ENCODE peak calls at places on chromosomes 5 and 9, in five cellular contexts. One of them, this sample, is unnamed.

GRCh38 chr5:6711409-6712135 is 1.7 kb upstream of the TENT4A start:
- DNase-seq in K562: no peak
- DNase-seq in HepG2: no peak
- DNase-seq in GM12878: no peak
- DNase-seq in H1: no peak
- DNase-seq in this sample: no peak

GRCh38 chr9:122356627-122357026 is 14.2 kb upstream of the PTGS1 start:
- DNase-seq in K562: no peak
- DNase-seq in HepG2: no peak
- DNase-seq in GM12878: no peak
- DNase-seq in H1: no peak
- DNase-seq in this sample: peak

GRCh38 chr9:385818-386398 is 171.2 kb downstream of the DOCK8 start:
- DNase-seq in K562: peak
- DNase-seq in HepG2: peak
- DNase-seq in GM12878: no peak
- DNase-seq in H1: no peak
- DNase-seq in this sample: peak

GRCh38 chr9:113992994-113993393 is 85.1 kb downstream of the AMBP start:
- DNase-seq in K562: no peak
- DNase-seq in HepG2: no peak
- DNase-seq in GM12878: no peak
- DNase-seq in H1: no peak
- DNase-seq in this sample: no peak

GRCh38 chr9:134326754-134327526 is 685 bp downstream of the RXRA start:
- DNase-seq in K562: peak
- DNase-seq in HepG2: no peak
- DNase-seq in GM12878: no peak
- DNase-seq in H1: no peak
- DNase-seq in this sample: peak

GRCh38 chr5:126044111-126044668 is 379.0 kb upstream of the GRAMD2B start:
- DNase-seq in K562: no peak
- DNase-seq in HepG2: no peak
- DNase-seq in GM12878: no peak
- DNase-seq in H1: no peak
- DNase-seq in this sample: no peak

GRCh38 chr9:131697097-131697496 is 42.8 kb downstream of the RAPGEF1 start:
- DNase-seq in K562: no peak
- DNase-seq in HepG2: no peak
- DNase-seq in GM12878: no peak
- DNase-seq in H1: no peak
- DNase-seq in this sample: peak

GRCh38 chr9:21585756-21586752 is 103.9 kb upstream of the IFNE start:
- DNase-seq in K562: no peak
- DNase-seq in HepG2: no peak
- DNase-seq in GM12878: no peak
- DNase-seq in H1: no peak
- DNase-seq in this sample: no peak

GRCh38 chr5:107744418-107745330 is 73.9 kb upstream of the EFNA5 start:
- DNase-seq in K562: no peak
- DNase-seq in HepG2: no peak
- DNase-seq in GM12878: no peak
- DNase-seq in H1: peak
- DNase-seq in this sample: peak

GRCh38 chr9:113616716-113617496 is 153.4 kb downstream of the RGS3 start:
- DNase-seq in K562: no peak
- DNase-seq in HepG2: no peak
- DNase-seq in GM12878: no peak
- DNase-seq in H1: no peak
- DNase-seq in this sample: no peak

GRCh38 chr9:135554718-135555117 is 6.8 kb upstream of the PAEP start:
- DNase-seq in K562: no peak
- DNase-seq in HepG2: no peak
- DNase-seq in GM12878: no peak
- DNase-seq in H1: no peak
- DNase-seq in this sample: no peak

GRCh38 chr9:78566948-78567675 is 270.2 kb downstream of the PSAT1 start:
- DNase-seq in K562: no peak
- DNase-seq in HepG2: no peak
- DNase-seq in GM12878: no peak
- DNase-seq in H1: no peak
- DNase-seq in this sample: no peak

GRCh38 chr9:19999491-20000057 is 210.7 kb upstream of the SLC24A2 start:
- DNase-seq in K562: no peak
- DNase-seq in HepG2: no peak
- DNase-seq in GM12878: peak
- DNase-seq in H1: no peak
- DNase-seq in this sample: no peak

GRCh38 chr5:94853122-94853521 is 234.7 kb downstream of the SLF1 start:
- DNase-seq in K562: no peak
- DNase-seq in HepG2: no peak
- DNase-seq in GM12878: no peak
- DNase-seq in H1: no peak
- DNase-seq in this sample: peak

GRCh38 chr9:113299800-113300292 is 3.3 kb downstream of the RNF183 start:
- DNase-seq in K562: peak
- DNase-seq in HepG2: no peak
- DNase-seq in GM12878: no peak
- DNase-seq in H1: no peak
- DNase-seq in this sample: no peak

GRCh38 chr9:120363697-120364096 is 216.3 kb downstream of the CDK5RAP2 start:
- DNase-seq in K562: no peak
- DNase-seq in HepG2: no peak
- DNase-seq in GM12878: no peak
- DNase-seq in H1: no peak
- DNase-seq in this sample: no peak

GRCh38 chr9:107438211-107439030 is 51.1 kb downstream of the KLF4 start:
- DNase-seq in K562: no peak
- DNase-seq in HepG2: no peak
- DNase-seq in GM12878: no peak
- DNase-seq in H1: peak
- DNase-seq in this sample: peak

GRCh38 chr9:102244916-102245315 is 506.5 kb upstream of the GRIN3A start:
- DNase-seq in K562: no peak
- DNase-seq in HepG2: no peak
- DNase-seq in GM12878: no peak
- DNase-seq in H1: no peak
- DNase-seq in this sample: no peak

GRCh38 chr9:19720374-19720773 is 68.5 kb downstream of the SLC24A2 start:
- DNase-seq in K562: no peak
- DNase-seq in HepG2: peak
- DNase-seq in GM12878: no peak
- DNase-seq in H1: no peak
- DNase-seq in this sample: peak

GRCh38 chr9:94867281-94867841 is 140.9 kb downstream of the AOPEP start:
- DNase-seq in K562: peak
- DNase-seq in HepG2: peak
- DNase-seq in GM12878: no peak
- DNase-seq in H1: no peak
- DNase-seq in this sample: peak

GRCh38 chr9:78654324-78654723 is 357.4 kb downstream of the PSAT1 start:
- DNase-seq in K562: no peak
- DNase-seq in HepG2: no peak
- DNase-seq in GM12878: no peak
- DNase-seq in H1: no peak
- DNase-seq in this sample: no peak

GRCh38 chr9:110463499-110463898 is 116.0 kb downstream of the SVEP1 start:
- DNase-seq in K562: no peak
- DNase-seq in HepG2: no peak
- DNase-seq in GM12878: no peak
- DNase-seq in H1: no peak
- DNase-seq in this sample: no peak
- TF ChIP-seq EZH2 in K562: no peak
- TF ChIP-seq EZH2 in HepG2: no peak
- TF ChIP-seq EZH2 in GM12878: no peak
- TF ChIP-seq EZH2 in H1: no peak
- TF ChIP-seq EZH2 in this sample: no peak

DNA sequence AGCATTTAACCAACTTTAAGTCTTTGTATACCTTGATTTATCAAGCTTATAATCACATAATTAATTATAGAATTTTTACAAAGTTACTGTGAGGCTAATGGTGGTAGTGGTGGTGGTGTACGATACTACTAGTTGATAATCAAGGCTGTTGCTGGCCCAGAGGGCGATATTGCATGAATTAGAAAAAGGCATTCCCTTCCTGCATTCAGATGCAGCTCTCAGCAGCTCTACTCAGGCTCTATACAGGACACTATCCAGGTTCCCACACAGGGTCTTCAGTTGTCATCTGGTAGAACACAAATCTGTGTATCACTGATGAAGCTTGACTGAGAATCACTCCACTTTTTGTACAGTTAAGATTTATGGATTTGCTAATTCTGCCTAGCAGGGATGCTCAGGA is 562.8 kb upstream of the C9orf72 start:
- DNase-seq in K562: no peak
- DNase-seq in HepG2: no peak
- DNase-seq in GM12878: no peak
- DNase-seq in H1: no peak
- DNase-seq in this sample: peak
- TF ChIP-seq CREB1 in K562: no peak
- TF ChIP-seq CREB1 in HepG2: no peak
- TF ChIP-seq CREB1 in GM12878: no peak
- TF ChIP-seq CREB1 in H1: no peak
- TF ChIP-seq CREB1 in this sample: no peak

DNA sequence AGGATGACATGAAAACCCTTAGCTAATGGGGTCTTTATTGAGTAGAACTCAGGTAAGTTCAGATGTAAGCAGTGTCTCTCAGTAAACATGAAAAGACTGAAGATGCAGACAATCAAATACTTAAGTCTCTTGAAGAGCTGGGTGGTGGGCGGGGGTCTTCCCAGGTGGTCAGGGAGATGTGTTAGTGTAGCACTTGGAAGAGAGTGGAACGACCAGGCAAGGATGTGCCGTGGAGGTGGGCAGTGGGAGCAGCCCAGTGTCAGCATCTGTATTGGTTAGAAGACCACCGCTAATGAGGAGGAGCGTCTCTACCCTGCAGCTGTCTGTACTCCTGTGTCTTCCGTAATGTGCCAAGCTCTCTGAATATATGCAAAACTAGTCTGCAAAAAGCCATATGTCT is 4.4 kb downstream of the S1PR3 start:
- DNase-seq in K562: no peak
- DNase-seq in HepG2: no peak
- DNase-seq in GM12878: no peak
- DNase-seq in H1: no peak
- DNase-seq in this sample: no peak
- TF ChIP-seq EZH2 in K562: no peak
- TF ChIP-seq EZH2 in HepG2: no peak
- TF ChIP-seq EZH2 in GM12878: no peak
- TF ChIP-seq EZH2 in H1: no peak
- TF ChIP-seq EZH2 in this sample: no peak

GRCh38 chr5:136028782-136029742 is at the start of gene TGFBI:
- DNase-seq in K562: peak
- DNase-seq in HepG2: peak
- DNase-seq in GM12878: no peak
- DNase-seq in H1: peak
- DNase-seq in this sample: peak
- TF ChIP-seq CREB1 in K562: no peak
- TF ChIP-seq CREB1 in HepG2: no peak
- TF ChIP-seq CREB1 in GM12878: no peak
- TF ChIP-seq CREB1 in H1: no peak
- TF ChIP-seq CREB1 in this sample: no peak